ENCODE peak calls at places on chromosomes 2 and 18, in ten cellular contexts. M is OCI-LY7, F is HCT116, S is GM23248, G is SK-N-SH, J is GM23338, N is hepatocyte, L is PC-9, D is MM.1S, E is PC-3. O is an unnamed sample.

GRCh38 chr18:79681484-79682387 is 2.1 kb downstream of the CTDP1 start:
- DNase-seq in E (peak; percentile 15), G (no peak), J (no peak), L (no peak), N (no peak), S (peak; percentile 3), M (no peak), D (no peak), F (no peak), O (peak; percentile 56)

GRCh38 chr18:42183746-42184145 is 228.7 kb downstream of the PIK3C3 start:
- DNase-seq in L (no peak), S (peak; percentile 85), F (no peak), E (peak; percentile 73), N (peak; percentile 21), J (no peak), D (no peak), G (no peak), M (no peak), O (no peak)

GRCh38 chr2:189086710-189087109 is 92.9 kb downstream of the COL5A2 start:
- DNase-seq in J (no peak), F (no peak), G (no peak), N (no peak), M (no peak), L (no peak), S (peak; percentile 82), D (no peak), E (peak; percentile 51), O (no peak)

GRCh38 chr2:220966636-220967035 is 605.5 kb downstream of the EPHA4 start:
- DNase-seq in E (peak; percentile 78), G (no peak), N (no peak), S (peak; percentile 81), M (no peak), F (no peak), L (peak; percentile 40), D (no peak), J (no peak), O (no peak)

GRCh38 chr2:28665041-28665704 is 86.5 kb upstream of the PPP1CB start:
- DNase-seq in D (no peak), G (peak; percentile 80), L (no peak), S (peak; percentile 92), F (no peak), J (no peak), E (no peak), M (no peak), N (peak; percentile 83), O (no peak)

GRCh38 chr2:27412419-27413152 is 3.2 kb upstream of the PPM1G start:
- DNase-seq in N (no peak), S (no peak), M (no peak), F (no peak), L (no peak), G (no peak), J (no peak), E (no peak), D (no peak), O (no peak)

GRCh38 chr2:168596881-168597280 is 140.8 kb downstream of the CERS6 start:
- DNase-seq in E (peak; percentile 51), N (no peak), S (peak; percentile 16), G (no peak), D (no peak), J (no peak), F (peak; percentile 44), L (no peak), M (no peak), O (no peak)

GRCh38 chr18:4017479-4017878 is 437.6 kb downstream of the DLGAP1 start:
- DNase-seq in E (peak; percentile 14), G (no peak), M (peak; percentile 69), L (no peak), F (peak; percentile 38), J (peak; percentile 87), N (peak; percentile 45), S (peak; percentile 20), D (peak; percentile 34), O (peak; percentile 67)

GRCh38 chr2:121065239-121065638 is 219.8 kb downstream of the TFCP2L1 start:
- DNase-seq in G (no peak), F (no peak), N (no peak), J (no peak), S (no peak), L (no peak), D (no peak), E (no peak), M (no peak), O (no peak)

GRCh38 chr2:73063909-73064875 is 7.3 kb downstream of the SFXN5 start:
- DNase-seq in E (peak; percentile 85), L (peak; percentile 66), J (peak; percentile 55), F (peak; percentile 68), M (no peak), D (no peak), G (no peak), S (peak; percentile 96), N (peak; percentile 63), O (no peak)

GRCh38 chr2:30185175-30185574 is 38.4 kb downstream of the YPEL5 start:
- DNase-seq in D (no peak), S (peak; percentile 35), M (no peak), E (no peak), L (no peak), G (no peak), F (no peak), N (peak; percentile 45), J (no peak), O (no peak)

GRCh38 chr2:182132605-182133004 is 147.0 kb downstream of the PPP1R1C start:
- DNase-seq in L (no peak), F (no peak), N (no peak), E (peak; percentile 29), D (no peak), G (no peak), J (no peak), M (no peak), S (peak; percentile 8), O (no peak)

DNA sequence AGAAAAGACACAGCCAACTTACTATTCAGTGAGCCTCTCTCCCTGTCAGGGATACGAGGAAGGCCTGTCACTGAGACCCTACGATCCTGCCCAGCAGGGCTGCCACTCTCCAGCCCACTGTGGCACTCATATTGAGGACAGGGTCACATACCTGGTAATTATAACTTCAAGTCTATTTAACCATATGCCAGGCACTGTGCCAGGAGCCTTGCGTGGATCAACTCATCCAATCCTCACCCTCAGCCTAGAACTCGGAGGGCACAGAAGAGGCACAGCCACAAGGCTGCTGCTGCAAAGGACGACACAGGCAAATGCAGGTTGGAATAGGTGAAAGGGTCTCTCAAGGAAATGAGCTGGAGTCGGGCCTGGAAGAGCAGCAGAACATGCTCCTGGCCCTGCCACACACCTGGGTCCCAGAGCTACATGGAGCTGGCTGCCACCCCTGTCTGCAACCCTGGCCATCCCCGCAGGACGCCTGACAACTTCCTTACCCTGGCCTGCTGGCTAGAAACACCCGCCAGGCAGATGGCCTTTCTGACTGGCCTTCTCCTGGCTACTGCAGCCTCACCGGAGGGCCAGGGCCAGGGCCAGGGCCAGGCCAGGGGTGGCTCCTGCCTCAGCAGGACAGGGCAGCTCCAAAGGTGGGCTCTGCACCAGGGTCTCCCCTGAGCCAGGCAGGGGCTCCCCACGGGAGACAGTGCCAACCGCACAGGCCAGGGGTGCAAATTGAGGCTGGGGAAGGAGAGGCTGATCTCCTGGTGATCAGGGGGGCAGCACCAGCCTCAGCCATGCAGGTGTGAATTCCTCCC is 32.1 kb upstream of the SLC66A3 start:
- DNase-seq in S (no peak), F (no peak), E (no peak), G (no peak), D (no peak), L (no peak), J (no peak), N (no peak), M (no peak), O (no peak)
- H3K9me2 ChIP-seq in S (no peaks in the 10 kb centered on the region), F (no peaks in the 10 kb centered on the region), E (no peaks in the 10 kb centered on the region), G (no peaks in the 10 kb centered on the region), D (no peaks in the 10 kb centered on the region), L (no peaks in the 10 kb centered on the region), J (no peaks in the 10 kb centered on the region), N (no peaks in the 10 kb centered on the region), M (no peaks in the 10 kb centered on the region), O (no peaks in the 10 kb centered on the region)

GRCh38 chr2:240999873-241000541 is 1.6 kb downstream of the SNED1 start:
- DNase-seq in F (no peak), G (no peak), S (no peak), E (no peak), J (no peak), L (no peak), M (no peak), N (no peak), D (no peak), O (no peak)

GRCh38 chr2:240997141-240997855 is 1.1 kb upstream of the SNED1 start:
- DNase-seq in M (no peak), D (no peak), L (no peak), G (no peak), J (no peak), E (no peak), S (peak; percentile 40), N (no peak), F (no peak), O (no peak)

GRCh38 chr2:240999001-240999791 is 778 bp downstream of the SNED1 start:
- DNase-seq in G (peak; percentile 69), E (no peak), M (no peak), F (no peak), N (peak; percentile 38), D (no peak), L (no peak), S (peak; percentile 69), J (peak; percentile 53), O (no peak)

GRCh38 chr2:240997856-240998705 is at the start of gene SNED1:
- DNase-seq in L (peak; percentile 64), G (peak; percentile 94), D (peak; percentile 26), F (peak; percentile 45), N (peak; percentile 88), E (peak; percentile 75), M (no peak), S (peak; percentile 92), J (peak; percentile 93), O (no peak)

GRCh38 chr2:240998706-240999000 is 235 bp downstream of the SNED1 start:
- DNase-seq in M (no peak), F (no peak), S (no peak), E (no peak), J (no peak), L (no peak), G (no peak), N (no peak), D (no peak), O (no peak)
- H3K27ac ChIP-seq in M (no peak overlapping the region), F (peak overlapping the region; percentile 75), S (no peak overlapping the region), E (no peak overlapping the region), J (no peak overlapping the region), L (no peak overlapping the region), G (no peak overlapping the region), N (no peak overlapping the region), D (no peak overlapping the region), O (no peak overlapping the region)

DNA sequence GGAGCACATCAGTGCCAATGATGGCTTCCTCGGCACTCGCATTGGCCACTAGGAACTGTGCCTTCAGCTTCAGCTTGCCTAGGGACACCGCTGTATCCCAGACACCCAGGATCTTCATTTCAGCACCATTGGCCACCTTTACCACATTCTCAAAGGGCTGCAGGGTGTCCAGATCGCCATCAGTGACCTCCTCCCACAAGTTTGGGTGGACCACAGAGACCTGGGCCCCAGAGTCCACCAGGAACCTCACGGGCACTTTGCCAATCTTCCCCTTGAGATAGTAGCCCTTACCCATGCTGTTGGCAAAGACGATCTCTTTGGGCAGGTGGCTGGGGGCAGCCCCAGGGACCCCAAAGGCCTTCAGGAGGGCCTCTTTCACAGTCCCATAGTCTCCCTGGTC is 610 bp downstream of the ASPRV1 start:
- DNase-seq in J (no peak), E (no peak), G (no peak), M (no peak), L (no peak), S (no peak), N (no peak), F (no peak), D (no peak), O (no peak)
- H3K9me2 ChIP-seq in J (peaks cover 14% of the 10 kb centered on the region), E (no peaks in the 10 kb centered on the region), G (no peaks in the 10 kb centered on the region), M (no peaks in the 10 kb centered on the region), L (no peaks in the 10 kb centered on the region), S (no peaks in the 10 kb centered on the region), N (no peaks in the 10 kb centered on the region), F (no peaks in the 10 kb centered on the region), D (no peaks in the 10 kb centered on the region), O (no peaks in the 10 kb centered on the region)

GRCh38 chr2:50607746-50608145 is 424.2 kb downstream of the NRXN1 start:
- DNase-seq in G (no peak), L (no peak), D (no peak), S (no peak), N (no peak), E (no peak), F (no peak), J (no peak), M (no peak), O (no peak)
- H3K27ac ChIP-seq in G (no peak overlapping the region), L (no peak overlapping the region), D (no peak overlapping the region), S (no peak overlapping the region), N (no peak overlapping the region), E (no peak overlapping the region), F (no peak overlapping the region), J (no peak overlapping the region), M (no peak overlapping the region), O (no peak overlapping the region)

O was measured in Karpas-422.